ENCODE peak calls at places on chromosomes 16 and 17, in five cellular contexts. W, M, Y, K and C are unnamed samples.

GRCh38 chr16:50428116-50428515 is 59.3 kb upstream of the BRD7 start:
- DNase-seq in W (no peak), M (peak; percentile 12), Y (no peak), K (no peak), C (no peak)

GRCh38 chr17:17935321-17936271 is 36.6 kb downstream of the TOM1L2 start:
- DNase-seq in W (peak; percentile 94), M (peak; percentile 93), Y (peak; percentile 71), K (peak; percentile 76), C (no peak)

GRCh38 chr16:29985271-29985811 is 10.1 kb downstream of the HIRIP3 start:
- DNase-seq in W (no peak), M (no peak), Y (no peak), K (no peak), C (no peak)

GRCh38 chr16:65125322-65125721 is 3.5 kb upstream of the CDH11 start:
- DNase-seq in W (peak; percentile 25), M (peak; percentile 57), Y (no peak), K (no peak), C (no peak)

GRCh38 chr17:10737168-10737622 is 7.4 kb upstream of the TMEM220 start:
- DNase-seq in W (peak; percentile 84), M (peak; percentile 37), Y (no peak), K (peak; percentile 87), C (peak; percentile 79)

GRCh38 chr16:9978160-9978725 is 204.0 kb downstream of the GRIN2A start:
- DNase-seq in W (no peak), M (no peak), Y (no peak), K (no peak), C (no peak)

GRCh38 chr16:724188-725040 is 1.8 kb downstream of the CCDC78 start:
- DNase-seq in W (no peak), M (no peak), Y (no peak), K (no peak), C (no peak)

GRCh38 chr16:81616321-81617020 is 162.6 kb upstream of the PLCG2 start:
- DNase-seq in W (peak; percentile 55), M (peak; percentile 57), Y (no peak), K (peak; percentile 76), C (peak; percentile 81)

GRCh38 chr17:47221154-47221553 is 12.0 kb downstream of the MYL4 start:
- DNase-seq in W (no peak), M (no peak), Y (no peak), K (no peak), C (no peak)

GRCh38 chr16:75065149-75065807 is 51.3 kb downstream of the LDHD start:
- DNase-seq in W (no peak), M (no peak), Y (no peak), K (peak; percentile 37), C (no peak)

GRCh38 chr17:73422121-73422520 is 110.3 kb upstream of the CDC42EP4 start:
- DNase-seq in W (no peak), M (no peak), Y (no peak), K (no peak), C (no peak)

GRCh38 chr16:69725480-69726312 is 664 bp downstream of the NQO1 start:
- DNase-seq in W (no peak), M (no peak), Y (peak; percentile 65), K (no peak), C (peak; percentile 53)

GRCh38 chr17:73770115-73770848 is 126.0 kb upstream of the SDK2 start:
- DNase-seq in W (peak; percentile 2), M (peak; percentile 84), Y (peak; percentile 89), K (peak; percentile 86), C (peak; percentile 69)

GRCh38 chr16:72997141-72997542 is 50.8 kb downstream of the ZFHX3 start:
- DNase-seq in W (peak; percentile 82), M (no peak), Y (peak; percentile 80), K (peak; percentile 62), C (no peak)

GRCh38 chr17:66165537-66166123 is 26.3 kb downstream of the CEP112 start:
- DNase-seq in W (peak; percentile 78), M (peak; percentile 46), Y (no peak), K (peak; percentile 59), C (no peak)

GRCh38 chr17:8619294-8619693 is 11.2 kb downstream of the MYH10 start:
- DNase-seq in W (no peak), M (no peak), Y (no peak), K (no peak), C (no peak)
- H3K36me3 ChIP-seq in W (no peaks in the 10 kb centered on the region), M (no peaks in the 10 kb centered on the region), Y (no peaks in the 10 kb centered on the region), K (no peaks in the 10 kb centered on the region), C (no peaks in the 10 kb centered on the region)

DNA sequence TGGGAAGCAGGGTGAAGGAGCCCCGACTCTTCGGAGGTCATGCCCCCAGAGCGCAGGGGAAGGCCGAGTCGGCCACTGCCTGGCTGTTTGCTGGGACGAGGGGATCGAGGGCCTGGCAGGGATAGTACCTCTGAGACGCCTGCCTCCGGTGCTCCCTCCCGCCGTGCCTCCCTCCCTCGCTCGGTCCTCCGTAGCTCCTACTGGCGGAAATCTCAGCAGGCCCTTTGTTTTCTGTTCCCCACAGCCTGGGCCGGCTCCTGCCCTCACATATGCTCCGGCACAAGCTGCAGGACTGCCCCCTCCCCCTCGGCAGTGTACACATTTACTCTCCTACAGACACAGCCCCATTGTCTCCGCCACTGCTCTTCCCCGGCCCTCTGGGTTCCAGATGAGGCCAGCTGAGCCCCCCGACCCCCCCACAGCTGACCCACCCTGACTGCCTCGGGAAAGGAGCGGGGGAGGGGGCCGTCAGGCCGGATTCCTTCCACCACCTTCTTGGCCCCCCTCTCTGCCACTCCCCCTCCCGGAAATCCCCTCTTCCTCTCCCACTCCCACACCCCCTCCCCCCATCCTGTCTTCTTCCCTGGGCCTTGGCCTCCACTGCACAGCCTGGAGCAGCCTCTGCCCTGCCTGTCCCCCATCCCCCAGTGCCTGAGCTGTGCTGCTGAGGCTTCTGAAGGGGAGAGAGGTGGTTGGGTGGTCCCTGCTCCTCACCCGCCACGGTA is 1.4 kb downstream of the TRAF4 start:
- DNase-seq in W (peak; percentile 74), M (peak; percentile 51), Y (peak; percentile 84), K (peak; percentile 85), C (no peak)
- H3K4me1 ChIP-seq in W (peaks cover 31% of the 10 kb centered on the region), M (peaks cover 9% of the 10 kb centered on the region), Y (peaks cover 54% of the 10 kb centered on the region), K (peaks cover 33% of the 10 kb centered on the region), C (peaks cover 58% of the 10 kb centered on the region)

DNA sequence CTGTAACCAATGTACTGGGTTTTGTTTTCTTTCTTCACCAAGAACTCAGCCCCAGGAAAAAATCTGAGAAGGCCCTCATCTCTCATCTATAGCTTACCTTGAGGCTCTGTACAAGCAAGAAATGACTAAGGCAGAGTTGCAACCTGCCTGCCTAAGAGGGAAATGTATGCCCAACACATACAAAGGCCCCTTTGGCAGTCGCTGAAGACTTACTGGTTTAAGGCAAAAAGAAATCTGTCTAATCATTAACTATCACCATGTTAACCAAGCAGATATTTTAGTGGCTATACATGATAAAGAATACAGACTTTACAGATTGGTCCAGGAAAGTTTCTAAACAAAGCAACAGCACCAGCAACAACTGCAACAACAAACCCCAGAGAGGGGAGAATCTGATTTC is 14.2 kb downstream of the ZNF624 start:
- DNase-seq in W (no peak), M (no peak), Y (no peak), K (no peak), C (no peak)
- H3K9me3 ChIP-seq in W (peaks cover 28% of the 10 kb centered on the region), M (no peaks in the 10 kb centered on the region), Y (no peaks in the 10 kb centered on the region), K (peaks cover 4% of the 10 kb centered on the region), C (no peaks in the 10 kb centered on the region)

GRCh38 chr16:46813611-46814010 is 17.4 kb downstream of the C16orf87 start:
- DNase-seq in W (no peak), M (no peak), Y (no peak), K (no peak), C (no peak)
- H3K36me3 ChIP-seq in W (no peaks in the 10 kb centered on the region), M (peaks cover 2% of the 10 kb centered on the region), Y (no peaks in the 10 kb centered on the region), K (no peaks in the 10 kb centered on the region), C (no peaks in the 10 kb centered on the region)

GRCh38 chr17:50262001-50262794 is 12.1 kb upstream of the TMEM92 start:
- DNase-seq in W (no peak), M (no peak), Y (peak; percentile 59), K (peak; percentile 3), C (peak; percentile 63)
- H3K4me1 ChIP-seq in W (peaks cover 69% of the 10 kb centered on the region), M (peaks cover 33% of the 10 kb centered on the region), Y (peaks cover 75% of the 10 kb centered on the region), K (peaks cover 69% of the 10 kb centered on the region), C (peaks cover 16% of the 10 kb centered on the region)

GRCh38 chr17:65020284-65020683 is 36.3 kb downstream of the GNA13 start:
- DNase-seq in W (peak; percentile 79), M (peak; percentile 40), Y (no peak), K (peak; percentile 14), C (no peak)

GRCh38 chr17:65015855-65016254 is 40.7 kb downstream of the GNA13 start:
- DNase-seq in W (no peak), M (no peak), Y (no peak), K (no peak), C (no peak)

GRCh38 chr17:65017375-65017774 is 39.2 kb downstream of the GNA13 start:
- DNase-seq in W (no peak), M (peak; percentile 7), Y (no peak), K (peak; percentile 30), C (no peak)

GRCh38 chr17:65022137-65022536 is 34.4 kb downstream of the GNA13 start:
- DNase-seq in W (no peak), M (no peak), Y (no peak), K (no peak), C (no peak)

GRCh38 chr17:65018612-65019290 is 37.8 kb downstream of the GNA13 start:
- DNase-seq in W (no peak), M (peak; percentile 47), Y (no peak), K (no peak), C (no peak)
- H3K9me3 ChIP-seq in W (no peaks in the 10 kb centered on the region), M (no peaks in the 10 kb centered on the region), Y (no peaks in the 10 kb centered on the region), K (no peaks in the 10 kb centered on the region), C (no peaks in the 10 kb centered on the region)

GRCh38 chr16:88810868-88811599 is 694 bp downstream of the APRT start:
- DNase-seq in W (peak; percentile 89), M (peak; percentile 74), Y (peak; percentile 91), K (peak; percentile 93), C (peak; percentile 92)

GRCh38 chr16:88809068-88809675 is 2.6 kb downstream of the APRT start:
- DNase-seq in W (no peak), M (no peak), Y (peak; percentile 61), K (no peak), C (peak; percentile 56)

GRCh38 chr16:88811600-88811849 is 203 bp downstream of the APRT start:
- DNase-seq in W (no peak), M (no peak), Y (no peak), K (no peak), C (no peak)

GRCh38 chr16:88809676-88810165 is 2.0 kb downstream of the APRT start:
- DNase-seq in W (no peak), M (no peak), Y (peak; percentile 66), K (no peak), C (peak; percentile 58)

GRCh38 chr16:88810166-88810867 is 1.4 kb downstream of the APRT start:
- DNase-seq in W (no peak), M (no peak), Y (peak; percentile 68), K (no peak), C (peak; percentile 63)
- H3K36me3 ChIP-seq in W (peaks cover 22% of the 10 kb centered on the region), M (peaks cover 22% of the 10 kb centered on the region), Y (peaks cover 13% of the 10 kb centered on the region), K (no peaks in the 10 kb centered on the region), C (peaks cover 14% of the 10 kb centered on the region)

GRCh38 chr16:57145964-57146647 is 39.7 kb downstream of the PSME3IP1 start:
- DNase-seq in W (no peak), M (no peak), Y (no peak), K (no peak), C (no peak)
- H3K4me1 ChIP-seq in W (peaks cover 7% of the 10 kb centered on the region), M (no peaks in the 10 kb centered on the region), Y (peaks cover 8% of the 10 kb centered on the region), K (peaks cover 8% of the 10 kb centered on the region), C (peaks cover 63% of the 10 kb centered on the region)